ENCODE peak calls at places on chromosomes 1 and 21, in five cellular contexts. K is psoas muscle, I is fibroblast of lung, D is tibial artery, H is ecto neural progenitor cell. Q is an unnamed sample.

GRCh38 chr1:150995896-150996295 is 10.8 kb downstream of the MINDY1 start:
- DNase-seq in K (peak; percentile 78), I (no peak), D (no peak), H (peak; percentile 71), Q (no peak)

GRCh38 chr1:178196631-178197030 is 102.7 kb downstream of the RASAL2 start:
- DNase-seq in K (no peak), I (peak; percentile 30), D (no peak), H (no peak), Q (no peak)

GRCh38 chr1:248841702-248842395 is 3.8 kb downstream of the ZNF672 start:
- DNase-seq in K (peak; percentile 63), I (peak; percentile 46), D (peak; percentile 76), H (peak; percentile 72), Q (no peak)

GRCh38 chr1:215970406-215970805 is 403.3 kb downstream of the KCTD3 start:
- DNase-seq in K (no peak), I (peak; percentile 55), D (no peak), H (no peak), Q (no peak)

GRCh38 chr1:209850342-209850979 is 22.7 kb downstream of the UTP25 start:
- DNase-seq in K (no peak), I (peak; percentile 55), D (no peak), H (peak; percentile 68), Q (no peak)

GRCh38 chr1:217881607-217882332 is 250.6 kb downstream of the SPATA17 start:
- DNase-seq in K (no peak), I (peak; percentile 24), D (no peak), H (no peak), Q (no peak)

GRCh38 chr1:111597433-111597832 is 22.2 kb upstream of the RAP1A start:
- DNase-seq in K (no peak), I (no peak), D (no peak), H (no peak), Q (no peak)

GRCh38 chr1:55321947-55322346 is 106.8 kb upstream of the USP24 start:
- DNase-seq in K (no peak), I (peak; percentile 64), D (no peak), H (no peak), Q (no peak)

GRCh38 chr1:47898156-47898825 is 98.9 kb downstream of the TRABD2B start:
- DNase-seq in K (no peak), I (no peak), D (no peak), H (no peak), Q (no peak)

GRCh38 chr1:33377750-33378149 is 53.1 kb downstream of the PHC2 start:
- DNase-seq in K (no peak), I (peak; percentile 41), D (no peak), H (no peak), Q (no peak)

GRCh38 chr1:227762231-227762911 is 27.1 kb downstream of the SNAP47 start:
- DNase-seq in K (peak; percentile 92), I (peak; percentile 79), D (peak; percentile 85), H (peak; percentile 90), Q (peak; percentile 87)

GRCh38 chr1:198196630-198197029 is 39.8 kb downstream of the NEK7 start:
- DNase-seq in K (no peak), I (peak; percentile 45), D (no peak), H (no peak), Q (no peak)

GRCh38 chr1:105678334-105678733 is 1378.1 kb upstream of the PRMT6 start:
- DNase-seq in K (no peak), I (no peak), D (no peak), H (no peak), Q (no peak)

GRCh38 chr1:212478467-212479025 is 45.8 kb downstream of the NENF start:
- DNase-seq in K (no peak), I (no peak), D (peak; percentile 60), H (no peak), Q (no peak)

GRCh38 chr1:31244326-31244725 is 4.6 kb upstream of the NKAIN1 start:
- DNase-seq in K (no peak), I (peak; percentile 43), D (no peak), H (no peak), Q (no peak)

GRCh38 chr1:223742861-223743517 is 30.6 kb downstream of the CAPN2 start:
- DNase-seq in K (no peak), I (no peak), D (no peak), H (no peak), Q (no peak)

GRCh38 chr21:42538479-42539275 is 25.0 kb downstream of the SLC37A1 start:
- DNase-seq in K (no peak), I (no peak), D (no peak), H (no peak), Q (no peak)

GRCh38 chr1:117268926-117269378 is 58.2 kb upstream of the VTCN1 start:
- DNase-seq in K (no peak), I (no peak), D (no peak), H (peak; percentile 54), Q (peak; percentile 68)

GRCh38 chr1:18539171-18539570 is 58.4 kb downstream of the KLHDC7A start:
- DNase-seq in K (no peak), I (no peak), D (no peak), H (peak; percentile 24), Q (peak; percentile 41)

GRCh38 chr1:46202975-46203737 is at the start of gene LURAP1:
- DNase-seq in K (peak; percentile 74), I (peak; percentile 87), D (peak; percentile 84), H (peak; percentile 72), Q (no peak)

GRCh38 chr1:163652441-163652840 is 330.7 kb downstream of the NUF2 start:
- DNase-seq in K (no peak), I (no peak), D (no peak), H (no peak), Q (no peak)

GRCh38 chr1:66576645-66577044 is 42.7 kb downstream of the SGIP1 start:
- DNase-seq in K (no peak), I (peak; percentile 61), D (no peak), H (no peak), Q (no peak)

GRCh38 chr21:38144193-38144592 is 112.6 kb upstream of the KCNJ15 start:
- DNase-seq in K (no peak), I (no peak), D (no peak), H (no peak), Q (no peak)

GRCh38 chr1:198166900-198167299 is 10.1 kb downstream of the NEK7 start:
- DNase-seq in K (no peak), I (no peak), D (no peak), H (no peak), Q (no peak)

GRCh38 chr1:226649780-226650179 is 89.3 kb downstream of the ITPKB start:
- DNase-seq in K (peak; percentile 44), I (peak; percentile 15), D (no peak), H (no peak), Q (no peak)

GRCh38 chr1:2189459-2190425 is 4.8 kb downstream of the FAAP20 start:
- DNase-seq in K (peak; percentile 99), I (peak; percentile 97), D (peak; percentile 99), H (peak; percentile 95), Q (peak; percentile 96)

GRCh38 chr1:155009742-155010141 is 7.1 kb downstream of the ZBTB7B start:
- DNase-seq in K (no peak), I (no peak), D (no peak), H (no peak), Q (no peak)

GRCh38 chr1:10341062-10341600 is 57.7 kb upstream of the PGD start:
- DNase-seq in K (no peak), I (no peak), D (no peak), H (no peak), Q (no peak)

GRCh38 chr1:56543783-56544612 is 35.4 kb downstream of the PLPP3 start:
- DNase-seq in K (no peak), I (no peak), D (no peak), H (no peak), Q (no peak)

GRCh38 chr1:27367160-27367650 is 444 bp upstream of the MAP3K6 start:
- DNase-seq in K (peak; percentile 59), I (no peak), D (no peak), H (no peak), Q (no peak)

GRCh38 chr1:56473582-56474270 is 105.6 kb downstream of the PLPP3 start:
- DNase-seq in K (no peak), I (peak; percentile 25), D (no peak), H (no peak), Q (no peak)

GRCh38 chr1:206503591-206504362 is 3.6 kb upstream of the RASSF5 start:
- DNase-seq in K (peak; percentile 76), I (peak; percentile 99), D (peak; percentile 83), H (no peak), Q (peak; percentile 69)

GRCh38 chr1:87794788-87795614 is 466.3 kb downstream of the LMO4 start:
- DNase-seq in K (no peak), I (peak; percentile 87), D (no peak), H (no peak), Q (no peak)

GRCh38 chr1:150173161-150173585 is 23.5 kb downstream of the PLEKHO1 start:
- DNase-seq in K (no peak), I (no peak), D (peak; percentile 52), H (no peak), Q (no peak)